ENCODE peak calls at places on chromosomes 16 and 17, in ten cellular contexts. X is upper lobe of right lung; C is esophagus squamous epithelium; L is skeletal muscle cell; H is smooth muscle cell of the brain vasculature; T is stimulated activated CD4-positive, alpha-beta T cell treated with anti-CD3 and anti-CD28 coated beads, Interleukin-1b, Interleukin-23, amount 100 ng/mL, for 24 hours; M is left cardiac atrium; I is iPS-NIHi11; G is stomach; E is colonic mucosa. A is an unnamed sample.

GRCh38 chr16:56771558-56772279 is 41.8 kb downstream of the NUP93 start:
- DNase-seq in X (no peak), C (no peak), L (no peak), H (no peak), T (no peak), M (no peak), I (no peak), G (no peak), E (no peak), A (no peak)

GRCh38 chr16:4917117-4917516 is 19.8 kb downstream of the PPL start:
- DNase-seq in X (no peak), C (no peak), L (peak; percentile 18), H (no peak), T (no peak), M (no peak), I (no peak), G (no peak), E (no peak), A (no peak)

GRCh38 chr16:30054959-30055553 is 10.5 kb upstream of the ALDOA start:
- DNase-seq in X (peak; percentile 73), C (no peak), L (no peak), H (no peak), T (peak; percentile 40), M (no peak), I (peak; percentile 90), G (peak; percentile 77), E (peak; percentile 67), A (no peak)

GRCh38 chr17:29591737-29592624 is 951 bp upstream of the ANKRD13B start:
- DNase-seq in X (peak; percentile 93), C (no peak), L (no peak), H (no peak), T (peak; percentile 79), M (peak; percentile 91), I (peak; percentile 88), G (peak; percentile 89), E (peak; percentile 95), A (peak; percentile 90)

GRCh38 chr17:42282478-42283080 is 5.7 kb upstream of the STAT5A start:
- DNase-seq in X (peak; percentile 21), C (no peak), L (no peak), H (no peak), T (no peak), M (no peak), I (no peak), G (peak; percentile 11), E (no peak), A (no peak)

GRCh38 chr16:16018705-16019104 is 69.3 kb downstream of the ABCC1 start:
- DNase-seq in X (no peak), C (no peak), L (no peak), H (no peak), T (no peak), M (no peak), I (no peak), G (no peak), E (no peak), A (no peak)

GRCh38 chr16:4263504-4264436 is 9.1 kb downstream of the TFAP4 start:
- DNase-seq in X (peak; percentile 73), C (no peak), L (peak; percentile 72), H (peak; percentile 80), T (no peak), M (peak; percentile 77), I (peak; percentile 94), G (peak; percentile 47), E (peak; percentile 74), A (no peak)

GRCh38 chr16:83051451-83051850 is 424.7 kb downstream of the CDH13 start:
- DNase-seq in X (no peak), C (no peak), L (no peak), H (no peak), T (no peak), M (no peak), I (no peak), G (no peak), E (no peak), A (no peak)